ENCODE peak calls at places on chromosome 17, in four cellular contexts. V, R, W and C are unnamed samples.

GRCh38 chr17:31997005-31997404 is 10.2 kb upstream of the LRRC37B start:
- DNase-seq in V (no peak), R (no peak), W (no peak), C (no peak)

GRCh38 chr17:29956225-29956624 is 14.8 kb downstream of the EFCAB5 start:
- DNase-seq in V (no peak), R (no peak), W (no peak), C (no peak)

GRCh38 chr17:77720946-77721822 is 237.3 kb upstream of the TNRC6C start:
- DNase-seq in V (peak), R (no peak), W (no peak), C (no peak)

GRCh38 chr17:8846768-8847211 is 20.7 kb downstream of the PIK3R6 start:
- DNase-seq in V (no peak), R (peak), W (peak), C (no peak)

GRCh38 chr17:40910441-40910841 is 25.4 kb upstream of the KRT20 start:
- DNase-seq in V (no peak), R (no peak), W (no peak), C (no peak)

GRCh38 chr17:67700037-67700436 is 17.7 kb upstream of the NOL11 start:
- DNase-seq in V (no peak), R (no peak), W (no peak), C (no peak)

GRCh38 chr17:64001091-64001579 is 3.0 kb downstream of the PRR29 start:
- DNase-seq in V (no peak), R (no peak), W (peak), C (no peak)

GRCh38 chr17:606501-607243 is 108.0 kb downstream of the VPS53 start:
- DNase-seq in V (no peak), R (no peak), W (no peak), C (no peak)

GRCh38 chr17:13917635-13918034 is 151.7 kb upstream of the COX10 start:
- DNase-seq in V (no peak), R (no peak), W (no peak), C (no peak)

GRCh38 chr17:37417852-37418251 is 11.2 kb downstream of the TADA2A start:
- DNase-seq in V (no peak), R (no peak), W (no peak), C (no peak)

GRCh38 chr17:59840329-59840907 is 52.3 kb downstream of the TUBD1 start:
- DNase-seq in V (no peak), R (no peak), W (no peak), C (no peak)

GRCh38 chr17:83194761-83195329 is 115.4 kb downstream of the METRNL start:
- DNase-seq in V (no peak), R (no peak), W (no peak), C (no peak)

GRCh38 chr17:59275618-59276017 is 55.3 kb downstream of the GDPD1 start:
- DNase-seq in V (no peak), R (no peak), W (no peak), C (no peak)

GRCh38 chr17:65389426-65389825 is 172.0 kb downstream of the AXIN2 start:
- DNase-seq in V (no peak), R (no peak), W (no peak), C (no peak)

GRCh38 chr17:50908140-50908859 is 42.1 kb upstream of the TOB1 start:
- DNase-seq in V (no peak), R (no peak), W (no peak), C (no peak)

GRCh38 chr17:22409160-22409751 is 716.9 kb downstream of the KCNJ18 start:
- DNase-seq in V (no peak), R (no peak), W (peak), C (no peak)

GRCh38 chr17:36594626-36595401 is 3.1 kb downstream of the DHRS11 start:
- DNase-seq in V (no peak), R (no peak), W (no peak), C (no peak)

GRCh38 chr17:72244494-72244893 is 123.7 kb downstream of the SOX9 start:
- DNase-seq in V (no peak), R (no peak), W (no peak), C (no peak)

GRCh38 chr17:60604686-60605334 is 4.8 kb downstream of the PPM1D start:
- DNase-seq in V (peak), R (no peak), W (no peak), C (no peak)

GRCh38 chr17:887842-888214 is 91.7 kb downstream of the NXN start:
- DNase-seq in V (no peak), R (no peak), W (no peak), C (no peak)

GRCh38 chr17:77693776-77694175 is 264.7 kb upstream of the TNRC6C start:
- DNase-seq in V (no peak), R (no peak), W (no peak), C (no peak)

GRCh38 chr17:33057564-33057963 is 65.9 kb downstream of the SPACA3 start:
- DNase-seq in V (no peak), R (no peak), W (no peak), C (no peak)

GRCh38 chr17:63445571-63446217 is 412 bp downstream of the CYB561 start:
- DNase-seq in V (peak), R (no peak), W (no peak), C (peak)

GRCh38 chr17:2980211-2980903 is 83.0 kb downstream of the OR1D5 start:
- DNase-seq in V (no peak), R (no peak), W (no peak), C (no peak)

GRCh38 chr17:60640503-60640902 is 37.1 kb upstream of the BCAS3 start:
- DNase-seq in V (no peak), R (peak), W (no peak), C (peak)

GRCh38 chr17:67289174-67289876 is 44.3 kb upstream of the HELZ start:
- DNase-seq in V (no peak), R (no peak), W (no peak), C (no peak)

GRCh38 chr17:29711588-29712385 is 89.1 kb upstream of the CORO6 start:
- DNase-seq in V (no peak), R (no peak), W (no peak), C (no peak)

GRCh38 chr17:17645961-17646360 is 35.3 kb upstream of the RAI1 start:
- DNase-seq in V (no peak), R (no peak), W (no peak), C (no peak)

GRCh38 chr17:18937981-18938691 is 13.8 kb upstream of the SLC5A10 start:
- DNase-seq in V (no peak), R (peak), W (no peak), C (no peak)

GRCh38 chr17:72205357-72205756 is 84.5 kb downstream of the SOX9 start:
- DNase-seq in V (no peak), R (no peak), W (no peak), C (no peak)

GRCh38 chr17:77728022-77728671 is 230.4 kb upstream of the TNRC6C start:
- DNase-seq in V (peak), R (peak), W (no peak), C (peak)

GRCh38 chr17:69581061-69581955 is 166.8 kb downstream of the MAP2K6 start:
- DNase-seq in V (no peak), R (no peak), W (no peak), C (no peak)

GRCh38 chr17:75831032-75831567 is 13.1 kb downstream of the UNC13D start:
- DNase-seq in V (no peak), R (no peak), W (peak), C (no peak)

GRCh38 chr17:66900126-66901010 is 64.1 kb upstream of the CACNG4 start:
- DNase-seq in V (no peak), R (peak), W (peak), C (peak)

GRCh38 chr17:37137070-37137610 is 188.4 kb downstream of the AATF start:
- DNase-seq in V (no peak), R (no peak), W (no peak), C (no peak)

DNA sequence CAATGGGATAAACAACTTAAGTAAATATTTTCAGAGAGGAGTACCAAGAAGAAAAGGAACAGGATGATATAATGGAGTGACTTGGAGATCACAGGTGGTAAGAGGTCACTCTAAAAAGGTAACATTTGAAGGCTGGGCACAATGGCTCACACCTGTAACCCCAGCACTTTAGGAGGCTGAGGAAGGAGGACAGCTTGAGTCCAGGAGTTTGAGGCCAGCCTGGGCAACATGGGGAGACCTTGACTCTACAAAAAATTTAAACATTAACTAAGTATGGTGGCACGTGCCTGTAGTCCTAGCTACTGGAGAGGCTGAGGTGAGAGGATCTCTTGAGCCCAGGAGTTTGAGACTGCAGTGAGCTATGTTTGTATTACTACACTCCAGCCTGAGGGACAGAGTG is 3.4 kb upstream of the TMEM11 start:
- DNase-seq in V (no peak), R (no peak), W (no peak), C (no peak)
- TF ChIP-seq PHF8 in V (no peak), R (no peak), W (no peak), C (no peak)

GRCh38 chr17:81502471-81503017 is 10.1 kb downstream of the ACTG1 start:
- DNase-seq in V (no peak), R (no peak), W (no peak), C (no peak)

GRCh38 chr17:81499601-81499970 is 13.0 kb downstream of the ACTG1 start:
- DNase-seq in V (no peak), R (no peak), W (no peak), C (no peak)

GRCh38 chr17:81500026-81500425 is 12.6 kb downstream of the ACTG1 start:
- DNase-seq in V (no peak), R (no peak), W (no peak), C (peak)

GRCh38 chr17:81498953-81499600 is 13.5 kb downstream of the ACTG1 start:
- DNase-seq in V (no peak), R (no peak), W (no peak), C (no peak)

DNA sequence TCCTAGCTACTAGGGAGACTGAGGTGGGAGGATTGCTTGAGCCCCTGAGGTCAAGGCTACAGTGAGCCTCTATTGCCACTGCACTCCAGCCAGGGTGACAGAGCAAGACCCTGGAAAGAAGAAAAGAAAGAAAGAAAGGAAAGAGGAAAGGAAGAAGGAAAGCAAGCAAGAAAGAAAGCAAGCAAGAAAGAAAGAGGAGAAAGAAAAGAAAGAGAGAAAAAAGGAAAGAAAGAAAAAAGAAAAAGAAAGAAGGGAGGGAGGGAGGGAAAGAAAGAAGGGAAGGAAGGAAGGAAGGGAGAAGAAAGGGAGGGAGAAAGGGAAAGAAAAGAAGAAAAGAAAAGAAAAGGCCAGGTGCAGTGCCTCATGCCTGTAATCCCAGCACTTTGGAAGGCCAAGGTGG is 9.0 kb downstream of the ACTG1 start:
- DNase-seq in V (no peak), R (no peak), W (no peak), C (no peak)
- TF ChIP-seq PHF8 in V (no peak), R (no peak), W (no peak), C (no peak)

GRCh38 chr17:42252528-42253172 is 23.5 kb downstream of the STAT5B start:
- DNase-seq in V (no peak), R (no peak), W (no peak), C (no peak)
- TF ChIP-seq PHF8 in V (no peak), R (no peak), W (no peak), C (no peak)

GRCh38 chr17:78890111-78890897 is 12.7 kb downstream of the CEP295NL start:
- DNase-seq in V (no peak), R (no peak), W (no peak), C (no peak)
- TF ChIP-seq PHF8 in V (no peak), R (no peak), W (no peak), C (no peak)

GRCh38 chr17:44850612-44851011 is 2.9 kb downstream of the HIGD1B start:
- DNase-seq in V (no peak), R (no peak), W (no peak), C (no peak)
- TF ChIP-seq PHF8 in V (no peak), R (no peak), W (no peak), C (no peak)

DNA sequence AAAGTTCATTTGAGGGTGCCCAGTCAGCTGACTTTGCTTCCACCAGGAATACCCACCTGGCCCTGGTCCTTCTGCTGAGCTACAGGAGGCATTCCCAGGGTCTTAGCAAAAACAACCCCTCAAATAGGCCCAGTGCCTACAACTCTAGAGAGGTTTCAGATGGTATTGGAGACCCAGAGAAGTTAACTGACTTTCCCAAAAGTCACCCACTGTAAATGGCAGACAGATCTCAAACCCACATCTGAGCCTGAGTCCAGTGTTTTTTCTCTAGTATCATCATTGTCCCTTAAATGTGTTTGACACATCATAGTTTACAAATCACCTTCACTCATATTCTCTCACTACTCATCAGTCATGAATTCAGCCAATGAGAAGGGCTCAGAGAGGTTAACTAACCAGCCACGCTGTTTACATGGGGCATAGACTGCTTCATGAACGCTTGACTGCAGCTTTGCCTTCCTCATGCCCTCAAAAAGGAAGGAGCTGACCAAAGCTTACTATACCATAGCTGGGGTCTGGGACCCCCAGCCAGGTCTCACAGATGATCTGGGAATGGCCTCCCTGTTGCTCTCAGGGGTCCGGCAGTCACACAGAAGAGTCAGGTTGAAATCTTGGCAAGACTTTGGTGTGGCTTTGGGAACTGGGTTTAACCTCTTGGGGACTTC is 3.7 kb downstream of the PHOSPHO1 start:
- DNase-seq in V (no peak), R (no peak), W (no peak), C (no peak)
- TF ChIP-seq PHF8 in V (no peak), R (no peak), W (no peak), C (no peak)